ENCODE peak calls at places on chromosomes 6 and 20, in four cellular contexts. P, X, B and I are unnamed samples.

GRCh38 chr6:127162808-127163207 is 44.3 kb downstream of the RSPO3 start:
- DNase-seq in P (no peak), B (peak; percentile 83), X (no peak), I (no peak)

GRCh38 chr20:46363874-46364669 is 42.3 kb downstream of the ELMO2 start:
- DNase-seq in P (peak; percentile 98), B (peak; percentile 86), X (peak; percentile 95), I (peak; percentile 64)

GRCh38 chr6:75326557-75327258 is 42.1 kb upstream of the TMEM30A start:
- DNase-seq in B (peak; percentile 51), P (no peak), X (no peak), I (no peak)

GRCh38 chr20:52552181-52552872 is 360.7 kb upstream of the ZFP64 start:
- DNase-seq in B (peak; percentile 59), X (no peak), P (no peak), I (peak; percentile 72)

GRCh38 chr6:45538636-45539035 is 160.9 kb upstream of the SUPT3H start:
- DNase-seq in B (peak; percentile 75), X (no peak), P (no peak), I (no peak)

GRCh38 chr20:14553774-14554524 is 216.5 kb upstream of the FLRT3 start:
- DNase-seq in B (peak; percentile 70), P (no peak), X (no peak), I (no peak)

GRCh38 chr20:58712823-58713731 is 20.5 kb downstream of the NPEPL1 start:
- DNase-seq in B (no peak), P (no peak), X (peak; percentile 83), I (no peak)

GRCh38 chr6:1250489-1251197 is 61.3 kb upstream of the FOXQ1 start:
- DNase-seq in B (no peak), P (no peak), X (peak; percentile 59), I (no peak)

GRCh38 chr20:60057866-60058807 is 99.9 kb downstream of the CDH26 start:
- DNase-seq in X (peak; percentile 82), B (peak; percentile 57), P (peak; percentile 53), I (no peak)

GRCh38 chr20:19257865-19258264 is 45.4 kb downstream of the SLC24A3 start:
- DNase-seq in B (no peak), X (no peak), P (no peak), I (no peak)

GRCh38 chr20:10711903-10712373 is 38.1 kb upstream of the JAG1 start:
- DNase-seq in P (no peak), B (no peak), X (no peak), I (no peak)

GRCh38 chr6:163260911-163261310 is 153.6 kb upstream of the QKI start:
- DNase-seq in B (no peak), X (no peak), P (no peak), I (no peak)

GRCh38 chr6:26428206-26428605 is 12.1 kb upstream of the BTN3A3 start:
- DNase-seq in P (no peak), X (no peak), B (no peak), I (no peak)

GRCh38 chr6:145044606-145045275 is 690.6 kb downstream of the EPM2A start:
- DNase-seq in B (peak; percentile 93), P (no peak), X (no peak), I (no peak)

GRCh38 chr6:38542031-38542430 is 97.7 kb downstream of the BTBD9 start:
- DNase-seq in P (no peak), X (no peak), B (peak; percentile 49), I (peak; percentile 60)

GRCh38 chr6:106247293-106247692 is 78.3 kb downstream of the ATG5 start:
- DNase-seq in X (no peak), P (no peak), B (peak; percentile 84), I (no peak)

DNA sequence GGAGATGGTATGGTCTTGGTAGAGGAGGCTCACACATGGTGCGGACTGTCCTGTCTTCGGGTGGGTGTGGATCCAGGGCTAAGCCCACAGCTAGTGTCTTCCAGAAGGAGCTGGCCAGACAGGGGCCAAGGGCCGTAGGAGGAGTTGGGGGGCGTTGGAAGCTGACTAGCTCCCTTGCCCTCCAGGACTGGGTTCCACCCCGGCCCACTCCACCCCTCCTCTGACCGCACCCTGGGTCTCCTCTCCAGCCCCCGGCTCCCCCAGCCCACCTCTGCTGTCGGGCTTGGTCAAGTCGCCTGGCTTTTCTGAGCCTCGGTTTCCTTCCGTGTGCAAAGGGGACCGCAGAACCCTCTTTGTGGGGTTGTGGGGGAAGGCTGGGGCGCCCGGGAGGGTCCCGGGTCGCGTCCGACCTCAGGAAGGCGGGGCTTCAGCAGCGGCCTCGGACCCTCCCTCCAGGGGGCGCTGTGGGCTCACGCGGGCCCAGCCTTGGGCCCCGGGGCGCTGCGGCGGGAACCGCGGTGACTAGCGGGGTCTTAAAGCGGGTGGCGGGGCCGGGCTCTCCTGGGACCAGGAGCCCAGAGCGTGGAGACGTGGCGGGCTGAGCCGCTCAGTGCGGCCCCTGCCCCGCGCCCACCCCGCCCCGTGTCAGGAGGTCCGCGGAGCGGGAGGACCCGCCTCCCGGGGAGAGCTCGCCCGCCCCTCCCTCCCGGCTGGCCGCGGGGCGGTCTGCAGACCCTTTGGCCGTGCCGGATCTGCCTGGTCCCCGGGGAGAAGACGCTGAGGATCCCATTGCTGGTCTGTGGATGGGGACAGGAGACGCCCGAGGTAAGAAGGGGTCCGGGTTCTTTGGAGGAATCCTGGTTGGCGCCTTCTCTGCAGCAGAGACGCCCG is 5.4 kb downstream of the NPBWR2 start:
- DNase-seq in P (peak; percentile 91), B (no peak), X (no peak), I (no peak)
- TF ChIP-seq CTCF in P (peak; percentile 48), B (no peak), X (peak; percentile 69), I (peak; percentile 60)

GRCh38 chr6:103017878-103018277 is 1624.4 kb downstream of the GRIK2 start:
- DNase-seq in P (no peak), B (no peak), X (no peak), I (no peak)
- TF ChIP-seq CTCF in P (no peak), B (no peak), X (no peak), I (no peak)

DNA sequence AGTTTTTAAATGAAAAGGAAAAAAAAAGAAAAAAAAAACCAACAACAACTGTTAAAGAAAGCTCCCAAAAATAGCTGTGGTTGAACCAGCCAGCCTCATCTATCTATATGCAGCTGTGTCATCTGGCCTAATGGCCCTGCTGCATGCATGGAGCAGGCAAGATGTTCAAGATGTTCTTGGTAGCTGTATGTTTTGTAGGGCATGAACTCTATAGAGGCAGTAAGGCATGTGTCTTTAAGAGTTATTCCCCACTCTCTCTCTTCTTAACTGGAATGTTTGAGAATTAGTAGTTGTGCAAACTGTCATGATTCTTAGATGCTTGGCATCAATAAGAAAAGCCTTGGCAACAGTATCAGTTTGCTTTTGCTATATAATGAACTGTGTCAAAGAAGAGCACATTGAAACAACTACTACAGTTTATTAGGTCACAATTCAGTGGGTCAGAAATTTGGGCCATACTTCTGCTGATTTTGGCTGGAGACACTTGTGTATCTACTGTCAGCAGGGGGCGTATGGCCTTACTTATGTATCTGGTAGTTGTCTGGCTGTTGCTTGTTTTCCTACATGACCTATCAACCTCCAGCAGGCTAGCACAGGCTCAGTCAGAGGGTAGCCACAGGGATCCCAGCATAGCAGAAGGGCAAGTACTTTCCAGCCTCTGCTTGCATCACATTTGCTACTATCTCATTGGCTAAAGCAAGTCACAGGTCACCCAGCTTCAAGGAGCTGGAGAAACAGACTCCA is 56.1 kb upstream of the LAMP5 start:
- DNase-seq in P (no peak), X (no peak), B (peak; percentile 61), I (no peak)
- TF ChIP-seq CTCF in P (no peak), X (peak; percentile 29), B (peak; percentile 46), I (peak; percentile 24)

DNA sequence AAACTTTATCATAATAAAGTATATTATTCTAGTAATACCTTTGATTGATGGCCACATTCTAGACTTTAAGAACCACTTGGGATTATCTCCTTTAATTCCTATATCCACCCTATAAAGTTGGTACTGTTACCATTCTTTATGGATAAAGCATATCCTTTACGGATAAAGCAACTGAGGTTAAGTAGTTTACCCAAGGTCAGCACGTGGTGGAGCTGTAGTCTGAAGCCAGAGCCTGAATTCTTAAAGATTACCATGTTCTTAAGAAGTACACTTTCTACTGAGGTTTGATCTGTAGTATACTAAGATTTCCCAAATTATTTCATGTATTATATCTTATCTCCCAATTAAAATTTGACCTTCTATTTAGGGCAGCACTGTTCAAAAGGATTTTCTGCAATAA is 3.0 kb upstream of the NCOA7 start:
- DNase-seq in X (no peak), P (no peak), B (peak; percentile 76), I (no peak)
- TF ChIP-seq CTCF in X (peak; percentile 40), P (peak; percentile 16), B (peak; percentile 50), I (peak; percentile 17)

GRCh38 chr20:15638781-15639180 is 934.5 kb downstream of the KIF16B start:
- DNase-seq in P (no peak), B (no peak), X (no peak), I (no peak)

GRCh38 chr20:15642099-15642498 is 931.1 kb downstream of the KIF16B start:
- DNase-seq in B (no peak), X (no peak), P (no peak), I (no peak)

GRCh38 chr20:15637971-15638754 is 935.1 kb downstream of the KIF16B start:
- DNase-seq in P (no peak), B (no peak), X (no peak), I (peak; percentile 14)

GRCh38 chr20:15642676-15643075 is 930.6 kb downstream of the KIF16B start:
- DNase-seq in X (no peak), P (no peak), B (peak; percentile 18), I (no peak)

GRCh38 chr20:15639839-15640238 is 933.4 kb downstream of the KIF16B start:
- DNase-seq in P (no peak), B (no peak), X (no peak), I (no peak)
- TF ChIP-seq CTCF in P (no peak), B (no peak), X (no peak), I (no peak)